ENCODE peak calls at places on chromosomes 6 and 20, in six cellular contexts. K is HL-60, S is heart left ventricle, B is left ventricle myocardium inferior, H is HCT116, D is cardiac muscle cell. E is an unnamed sample.

GRCh38 chr20:34473262-34473883 is 42.8 kb upstream of the DYNLRB1 start:
- DNase-seq in S (peak), K (peak), H (peak), B (peak), D (peak), E (no peak)

GRCh38 chr6:149211046-149211571 is 106.4 kb upstream of the TAB2 start:
- DNase-seq in H (no peak), B (no peak), K (peak), S (no peak), D (peak), E (no peak)

GRCh38 chr6:110392727-110393126 is 22.6 kb downstream of the DDO start:
- DNase-seq in B (no peak), H (no peak), D (no peak), K (no peak), S (no peak), E (no peak)

GRCh38 chr6:36574679-36575078 is 19.5 kb upstream of the SRSF3 start:
- DNase-seq in B (no peak), K (no peak), H (no peak), D (no peak), S (no peak), E (no peak)

GRCh38 chr6:25389501-25389900 is 110.3 kb downstream of the CARMIL1 start:
- DNase-seq in K (no peak), H (no peak), B (no peak), D (peak), S (no peak), E (no peak)

GRCh38 chr6:142773859-142774258 is 171.1 kb downstream of the HIVEP2 start:
- DNase-seq in K (no peak), B (no peak), H (no peak), D (no peak), S (no peak), E (no peak)

GRCh38 chr20:3670945-3671344 is 7.7 kb upstream of the GFRA4 start:
- DNase-seq in S (no peak), K (no peak), B (no peak), D (no peak), H (no peak), E (no peak)

GRCh38 chr20:33392016-33392415 is 9.3 kb downstream of the CDK5RAP1 start:
- DNase-seq in S (no peak), H (no peak), K (no peak), D (peak), B (no peak), E (no peak)

GRCh38 chr6:30572078-30572605 is 900 bp downstream of the ABCF1 start:
- DNase-seq in K (no peak), D (no peak), S (no peak), H (no peak), B (no peak), E (no peak)

GRCh38 chr20:50591233-50591852 is 81.2 kb downstream of the PTPN1 start:
- DNase-seq in D (no peak), S (no peak), K (no peak), H (no peak), B (no peak), E (no peak)

GRCh38 chr6:124466949-124467348 is 495.3 kb upstream of the RNF217 start:
- DNase-seq in K (no peak), H (no peak), D (no peak), B (no peak), S (no peak), E (no peak)

GRCh38 chr6:114171473-114171872 is 171.3 kb downstream of the HS3ST5 start:
- DNase-seq in S (no peak), K (no peak), H (no peak), B (no peak), D (no peak), E (no peak)

GRCh38 chr20:44166477-44166876 is 20.5 kb downstream of the JPH2 start:
- DNase-seq in K (no peak), B (peak), D (peak), H (no peak), S (peak), E (no peak)

GRCh38 chr6:168086616-168087015 is 7.6 kb upstream of the FRMD1 start:
- DNase-seq in D (no peak), S (peak), K (no peak), H (no peak), B (no peak), E (no peak)

GRCh38 chr6:46410330-46410953 is 80.8 kb downstream of the RCAN2 start:
- DNase-seq in H (peak), B (no peak), S (no peak), D (peak), K (peak), E (no peak)

GRCh38 chr6:151452750-151453427 is 963 bp upstream of the RMND1 start:
- DNase-seq in H (no peak), K (no peak), S (peak), B (peak), D (peak), E (no peak)

GRCh38 chr6:40185486-40185885 is 251.2 kb upstream of the MOCS1 start:
- DNase-seq in H (no peak), S (no peak), B (no peak), D (no peak), K (no peak), E (no peak)

GRCh38 chr6:53309059-53309896 is 39.5 kb downstream of the ELOVL5 start:
- DNase-seq in K (no peak), D (peak), S (no peak), B (no peak), H (no peak), E (no peak)

GRCh38 chr6:41636803-41637178 is 1.5 kb upstream of the MDFI start:
- DNase-seq in S (peak), K (no peak), D (peak), B (no peak), H (peak), E (no peak)

GRCh38 chr6:32637219-32637880 is at the start of gene HLA-DQA1:
- DNase-seq in D (peak), B (no peak), S (no peak), H (no peak), K (no peak), E (no peak)

GRCh38 chr6:35419431-35419830 is 32.7 kb upstream of the FANCE start:
- DNase-seq in S (no peak), H (no peak), B (no peak), D (peak), K (peak), E (no peak)

GRCh38 chr20:18009116-18009515 is 40.3 kb downstream of the MGME1 start:
- DNase-seq in D (no peak), B (no peak), S (no peak), K (no peak), H (no peak), E (no peak)

GRCh38 chr6:71252960-71253359 is 35.7 kb upstream of the OGFRL1 start:
- DNase-seq in H (no peak), D (no peak), S (no peak), K (no peak), B (no peak), E (no peak)

GRCh38 chr20:19617256-19617655 is 140.8 kb upstream of the RIN2 start:
- DNase-seq in S (no peak), H (no peak), B (no peak), K (no peak), D (no peak), E (no peak)

GRCh38 chr6:20427856-20428255 is 26.2 kb downstream of the E2F3 start:
- DNase-seq in H (no peak), K (no peak), D (no peak), B (no peak), S (no peak), E (no peak)

GRCh38 chr20:35008411-35009342 is 53.0 kb downstream of the MYH7B start:
- DNase-seq in K (no peak), S (no peak), D (no peak), H (no peak), B (no peak), E (no peak)

GRCh38 chr6:12132351-12133222 is 120.5 kb downstream of the HIVEP1 start:
- DNase-seq in K (no peak), H (no peak), D (no peak), B (no peak), S (no peak), E (no peak)

GRCh38 chr6:37021356-37022129 is 16.1 kb downstream of the FGD2 start:
- DNase-seq in K (peak), B (no peak), S (no peak), D (peak), H (no peak), E (no peak)

GRCh38 chr6:43942616-43943015 is 172.6 kb downstream of the VEGFA start:
- DNase-seq in H (no peak), D (no peak), K (no peak), B (no peak), S (no peak), E (no peak)

GRCh38 chr6:35381132-35381531 is 38.8 kb downstream of the PPARD start:
- DNase-seq in S (no peak), H (no peak), D (no peak), B (no peak), K (no peak), E (no peak)

GRCh38 chr6:117444600-117444999 is 18.9 kb upstream of the ROS1 start:
- DNase-seq in S (no peak), K (no peak), H (no peak), D (peak), B (no peak), E (no peak)

GRCh38 chr6:108742041-108742440 is 106.2 kb upstream of the ARMC2 start:
- DNase-seq in B (no peak), K (peak), D (no peak), S (no peak), H (no peak), E (no peak)

GRCh38 chr20:23193985-23194384 is 107.9 kb upstream of the CD93 start:
- DNase-seq in S (no peak), H (no peak), D (no peak), B (no peak), K (peak), E (no peak)

GRCh38 chr6:112939543-112939942 is 592.4 kb downstream of the RFPL4B start:
- DNase-seq in B (no peak), S (no peak), H (no peak), K (no peak), D (peak), E (no peak)

DNA sequence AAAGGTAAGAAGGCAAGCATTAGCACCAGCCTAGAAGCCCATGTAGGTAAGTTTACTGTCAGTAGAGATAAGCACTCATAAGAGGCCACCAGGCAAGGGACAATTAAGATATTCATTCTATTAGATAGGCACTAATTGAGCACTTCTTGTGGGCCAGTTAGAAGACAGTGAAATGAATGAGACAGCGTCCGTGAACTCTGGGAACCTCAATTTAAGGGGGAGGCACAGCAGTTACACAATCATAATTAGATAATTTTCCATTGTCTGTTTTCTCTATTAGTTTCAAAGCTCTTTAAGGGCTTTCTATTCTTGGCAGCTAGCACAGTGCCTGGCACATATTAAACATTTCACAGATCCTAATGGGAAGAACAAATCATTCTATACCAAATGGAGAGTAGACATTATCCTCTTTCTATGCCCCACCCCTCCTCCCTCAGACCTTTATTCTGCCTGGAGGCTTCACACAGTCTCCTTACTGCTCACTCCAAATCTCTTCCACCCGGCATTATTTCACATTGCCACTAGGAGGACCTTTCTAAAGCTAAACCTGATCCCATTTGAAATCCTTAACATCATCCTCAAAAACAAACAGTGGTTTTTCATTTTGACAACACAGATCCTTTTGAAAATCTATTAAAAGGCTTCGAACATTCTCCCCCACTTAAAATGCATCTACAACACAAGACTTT is 529.6 kb downstream of the ADGRB3 start:
- DNase-seq in B (no peak), S (no peak), H (no peak), K (no peak), D (no peak), E (no peak)
- TF ChIP-seq CTCF in B (peak), S (peak), H (no peak), K (no peak), D (no peak), E (no peak)

GRCh38 chr6:4732691-4733315 is 43.4 kb upstream of the CDYL start:
- DNase-seq in H (peak), B (peak), S (peak), D (peak), K (no peak), E (no peak)
- H3K4me3 ChIP-seq in H (no peak), B (peak), S (peak), D (no peak), K (no peak), E (no peak)

GRCh38 chr20:62253398-62253797 is 15.1 kb downstream of the OSBPL2 start:
- DNase-seq in D (no peak), B (no peak), H (no peak), K (no peak), S (no peak), E (no peak)
- TF ChIP-seq CTCF in D (no peak), B (no peak), H (no peak), K (no peak), S (no peak), E (no peak)

GRCh38 chr6:34239893-34240292 is 3.2 kb downstream of the HMGA1 start:
- DNase-seq in B (no peak), K (no peak), S (no peak), D (no peak), H (no peak), E (no peak)

GRCh38 chr6:34240329-34241248 is 3.9 kb downstream of the HMGA1 start:
- DNase-seq in D (no peak), K (no peak), B (no peak), S (no peak), H (no peak), E (no peak)

GRCh38 chr6:34237722-34238506 is 1.2 kb downstream of the HMGA1 start:
- DNase-seq in K (peak), B (no peak), H (no peak), S (no peak), D (peak), E (no peak)

GRCh38 chr6:34238507-34239239 is 2.0 kb downstream of the HMGA1 start:
- DNase-seq in B (no peak), D (no peak), S (no peak), H (no peak), K (no peak), E (no peak)

DNA sequence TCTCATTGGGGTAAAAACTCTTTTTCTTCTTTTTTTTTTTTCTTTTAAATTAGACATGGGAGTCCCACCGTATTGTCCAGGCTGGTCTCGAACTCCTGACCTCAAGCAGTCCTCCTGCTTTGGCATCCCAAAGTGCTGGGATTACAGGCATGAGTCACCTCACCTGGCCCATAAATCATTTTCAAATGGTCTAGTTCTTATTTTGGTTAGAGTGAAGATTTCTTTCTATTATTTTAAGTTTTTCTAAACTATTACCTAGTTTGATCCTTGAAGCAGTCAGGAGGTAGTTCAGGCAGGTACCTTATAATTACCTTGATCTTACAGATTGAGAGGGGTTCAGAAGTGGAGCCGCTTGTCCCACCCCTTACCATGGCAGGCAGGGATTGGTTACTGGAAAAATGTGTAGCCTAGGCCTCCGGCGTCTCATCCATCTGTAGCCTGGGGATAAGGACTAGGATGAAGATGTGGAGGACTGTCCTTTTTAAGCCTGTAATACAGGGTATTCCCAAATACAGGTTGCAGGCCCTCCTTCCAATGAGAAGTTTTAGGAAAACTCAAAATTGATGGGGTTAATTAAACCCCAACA is 2.7 kb downstream of the HMGA1 start:
- DNase-seq in S (no peak), B (no peak), H (no peak), K (no peak), D (no peak), E (no peak)
- H3K4me3 ChIP-seq in S (no peak), B (no peak), H (peak), K (no peak), D (peak), E (no peak)

DNA sequence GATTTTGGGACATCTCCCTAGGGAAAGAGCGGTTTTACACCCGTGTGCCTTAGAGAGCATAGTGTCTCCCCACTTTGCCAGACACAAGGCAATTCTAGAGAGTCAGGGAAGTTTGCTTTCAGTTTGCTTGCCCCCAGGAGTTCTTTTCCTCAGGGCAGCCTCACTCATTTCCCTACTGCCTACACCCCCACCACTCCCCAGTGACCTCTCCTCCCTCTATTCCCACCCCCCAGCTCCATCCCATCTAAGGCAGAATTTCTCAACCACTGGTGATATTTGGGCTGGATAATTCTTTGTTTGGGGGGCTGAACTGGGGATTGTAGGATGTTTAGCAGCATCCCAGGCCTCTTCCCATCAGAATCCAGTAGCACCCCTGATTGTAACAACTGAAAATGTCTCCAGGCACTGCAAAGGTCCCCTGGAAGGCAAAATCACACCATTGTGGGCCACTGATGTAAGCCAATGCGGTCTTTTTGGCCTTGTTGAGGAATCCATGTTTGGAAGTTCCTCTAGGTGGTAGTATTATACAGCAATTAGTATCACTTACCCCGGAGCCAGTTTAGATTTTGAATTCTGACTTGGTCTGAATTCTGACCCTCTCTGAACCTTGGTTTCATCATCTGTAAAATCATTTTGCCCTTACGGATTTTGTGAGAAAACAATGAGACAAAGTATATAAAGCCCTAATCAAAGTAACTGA is 1.3 kb downstream of the EPPIN start:
- DNase-seq in K (no peak), D (peak), H (peak), S (no peak), B (no peak), E (no peak)
- TF ChIP-seq CTCF in K (no peak), D (peak), H (peak), S (no peak), B (peak), E (no peak)

GRCh38 chr20:46682063-46682821 is 7.0 kb downstream of the TP53RK start:
- DNase-seq in H (no peak), S (no peak), K (peak), D (no peak), B (no peak), E (no peak)

GRCh38 chr20:46683068-46683477 is 6.2 kb downstream of the TP53RK start:
- DNase-seq in H (no peak), B (no peak), S (no peak), K (peak), D (peak), E (no peak)

GRCh38 chr20:46681032-46681854 is 8.0 kb downstream of the TP53RK start:
- DNase-seq in H (no peak), S (no peak), K (peak), B (peak), D (peak), E (no peak)

GRCh38 chr20:46683620-46683938 is 5.7 kb downstream of the TP53RK start:
- DNase-seq in K (no peak), H (no peak), D (no peak), S (no peak), B (no peak), E (no peak)

GRCh38 chr20:46683939-46684750 is 5.1 kb downstream of the TP53RK start:
- DNase-seq in H (no peak), S (peak), D (peak), K (no peak), B (peak), E (no peak)
- H3K4me3 ChIP-seq in H (no peak), S (peak), D (peak), K (no peak), B (peak), E (peak)

GRCh38 chr20:21835042-21835441 is 129.6 kb downstream of the PAX1 start:
- DNase-seq in D (no peak), S (no peak), K (no peak), B (no peak), H (no peak), E (no peak)

GRCh38 chr20:21826946-21827345 is 121.5 kb downstream of the PAX1 start:
- DNase-seq in S (no peak), B (no peak), H (no peak), K (no peak), D (no peak), E (no peak)

GRCh38 chr20:21832442-21833152 is 127.1 kb downstream of the PAX1 start:
- DNase-seq in K (no peak), B (no peak), D (no peak), H (no peak), S (no peak), E (no peak)
- TF ChIP-seq CTCF in K (no peak), B (no peak), D (no peak), H (no peak), S (no peak), E (no peak)

GRCh38 chr6:134169881-134170486 is 117.6 kb upstream of the SLC2A12 start:
- DNase-seq in H (no peak), K (no peak), B (no peak), S (no peak), D (peak), E (no peak)

GRCh38 chr6:134171517-134171916 is 119.1 kb upstream of the SLC2A12 start:
- DNase-seq in S (no peak), D (peak), K (no peak), H (no peak), B (no peak), E (no peak)

GRCh38 chr6:134166529-134167221 is 114.3 kb upstream of the SLC2A12 start:
- DNase-seq in S (no peak), K (no peak), B (no peak), D (peak), H (no peak), E (no peak)

GRCh38 chr6:134170844-134171243 is 118.4 kb upstream of the SLC2A12 start:
- DNase-seq in D (peak), B (no peak), H (no peak), S (no peak), K (no peak), E (no peak)

GRCh38 chr6:134168580-134169223 is 116.3 kb upstream of the SLC2A12 start:
- DNase-seq in B (no peak), S (no peak), K (no peak), H (no peak), D (peak), E (no peak)
- H3K4me3 ChIP-seq in B (peak), S (peak), K (no peak), H (no peak), D (no peak), E (no peak)

E was measured in esophagus squamous epithelium.